ENCODE peak calls at places on chromosomes 5 and 9, in eight cellular contexts. B is left cardiac atrium, Y is sciatic nerve, H is prostate gland, V is cardiac fibroblast, O is endothelial cell, R is T1000, S is omental fat pad. C is an unnamed sample.
A peak's percentile ranks its signal among the peaks of the same experiment; 100 is the strongest.

GRCh38 chr9:134339183-134339806 is 13.0 kb downstream of the RXRA start:
- DNase-seq in O (no peak), V (peak; percentile 55), H (no peak), B (no peak), Y (no peak), S (no peak), R (no peak), C (no peak)

GRCh38 chr5:163566678-163567077 is 61.3 kb downstream of the MAT2B start:
- DNase-seq in O (no peak), H (no peak), S (no peak), Y (no peak), B (no peak), V (no peak), R (no peak), C (no peak)

GRCh38 chr9:132309056-132309455 is 45.7 kb downstream of the SETX start:
- DNase-seq in S (no peak), B (no peak), H (peak; percentile 25), Y (no peak), O (no peak), V (no peak), R (no peak), C (no peak)

GRCh38 chr5:3657364-3658003 is 61.9 kb downstream of the IRX1 start:
- DNase-seq in H (no peak), R (no peak), O (no peak), B (no peak), S (no peak), V (no peak), Y (no peak), C (peak; percentile 43)

GRCh38 chr9:113875420-113875916 is 641 bp upstream of the ZNF618 start:
- DNase-seq in O (no peak), Y (no peak), S (no peak), R (no peak), B (no peak), V (peak; percentile 18), H (no peak), C (no peak)

GRCh38 chr9:93300585-93301081 is 116.7 kb downstream of the WNK2 start:
- DNase-seq in H (no peak), B (no peak), R (no peak), O (no peak), Y (peak; percentile 54), S (no peak), V (no peak), C (peak; percentile 75)

GRCh38 chr9:18569941-18570630 is 96.1 kb downstream of the ADAMTSL1 start:
- DNase-seq in O (no peak), Y (no peak), V (no peak), R (no peak), B (no peak), S (no peak), H (no peak), C (no peak)

GRCh38 chr5:168076561-168076991 is 214.9 kb upstream of the WWC1 start:
- DNase-seq in Y (peak; percentile 69), H (peak; percentile 61), R (no peak), O (peak; percentile 42), S (no peak), B (peak; percentile 37), V (peak; percentile 78), C (peak; percentile 89)

GRCh38 chr5:138653502-138653901 is 78.3 kb upstream of the HSPA9 start:
- DNase-seq in H (no peak), B (no peak), R (no peak), Y (no peak), O (no peak), S (no peak), V (peak; percentile 52), C (no peak)

GRCh38 chr5:13359326-13359725 is 585.2 kb downstream of the DNAH5 start:
- DNase-seq in H (no peak), Y (no peak), B (no peak), R (no peak), V (no peak), O (no peak), S (no peak), C (no peak)

GRCh38 chr9:109652112-109652511 is 127.9 kb upstream of the PALM2AKAP2 start:
- DNase-seq in S (no peak), R (no peak), H (no peak), O (no peak), B (no peak), V (no peak), Y (no peak), C (no peak)

GRCh38 chr9:124792976-124793594 is 16.2 kb downstream of the OLFML2A start:
- DNase-seq in R (no peak), Y (no peak), O (no peak), V (peak; percentile 85), H (no peak), B (no peak), S (no peak), C (no peak)

GRCh38 chr5:14489643-14490042 is 91.9 kb upstream of the OTULINL start:
- DNase-seq in S (no peak), B (no peak), Y (no peak), O (no peak), H (peak; percentile 54), V (no peak), R (no peak), C (peak; percentile 78)

GRCh38 chr9:126062158-126062929 is 264.3 kb upstream of the MVB12B start:
- DNase-seq in Y (peak; percentile 18), R (no peak), H (no peak), V (no peak), O (no peak), S (no peak), B (no peak), C (no peak)

GRCh38 chr5:76617675-76618074 is 5.5 kb downstream of the F2RL2 start:
- DNase-seq in H (no peak), B (no peak), R (no peak), S (no peak), V (peak; percentile 57), Y (no peak), O (no peak), C (no peak)

GRCh38 chr5:134524219-134524825 is 1.1 kb upstream of the JADE2 start:
- DNase-seq in O (peak; percentile 46), H (peak; percentile 92), Y (peak; percentile 90), V (peak; percentile 89), B (peak; percentile 92), R (peak; percentile 46), S (peak; percentile 35), C (peak; percentile 97)

GRCh38 chr9:137297966-137298365 is 4.1 kb downstream of the NRARP start:
- DNase-seq in B (no peak), R (no peak), S (no peak), O (no peak), V (no peak), H (no peak), Y (no peak), C (no peak)

GRCh38 chr5:173317091-173317685 is 11.0 kb downstream of the STC2 start:
- DNase-seq in H (no peak), B (no peak), Y (no peak), R (no peak), V (no peak), O (no peak), S (no peak), C (no peak)

GRCh38 chr5:118862596-118862995 is 125.8 kb downstream of the DTWD2 start:
- DNase-seq in R (no peak), O (no peak), V (no peak), B (no peak), Y (no peak), H (no peak), S (no peak), C (no peak)

GRCh38 chr5:79935992-79936643 is 54.9 kb downstream of the MTX3 start:
- DNase-seq in R (no peak), H (no peak), S (no peak), V (peak; percentile 27), Y (no peak), B (peak; percentile 21), O (no peak), C (no peak)

GRCh38 chr5:151947924-151948323 is 23.3 kb upstream of the GLRA1 start:
- DNase-seq in Y (no peak), O (no peak), H (no peak), S (no peak), V (no peak), R (no peak), B (no peak), C (no peak)

GRCh38 chr5:53403758-53404157 is 76.7 kb upstream of the FST start:
- DNase-seq in S (no peak), B (no peak), H (no peak), R (peak; percentile 18), V (peak; percentile 66), O (no peak), Y (no peak), C (no peak)

GRCh38 chr9:33921967-33922895 is 105.3 kb downstream of the UBE2R2 start:
- DNase-seq in B (no peak), O (peak; percentile 60), S (no peak), R (no peak), H (no peak), V (peak; percentile 35), Y (no peak), C (no peak)

GRCh38 chr5:124735169-124735858 is 11.1 kb downstream of the ZNF608 start:
- DNase-seq in O (peak; percentile 68), R (no peak), V (peak; percentile 55), B (no peak), S (no peak), Y (no peak), H (no peak), C (no peak)

GRCh38 chr9:13397220-13397619 is 117.7 kb upstream of the MPDZ start:
- DNase-seq in S (no peak), O (no peak), R (no peak), B (no peak), H (no peak), Y (no peak), V (no peak), C (no peak)

GRCh38 chr9:90299963-90300362 is 342.7 kb downstream of the DIRAS2 start:
- DNase-seq in R (no peak), B (no peak), O (no peak), Y (no peak), H (no peak), V (no peak), S (no peak), C (no peak)

GRCh38 chr5:178147406-178147805 is 6.3 kb downstream of the NHP2 start:
- DNase-seq in Y (no peak), O (no peak), S (no peak), H (no peak), B (no peak), V (no peak), R (no peak), C (no peak)

GRCh38 chr5:77852068-77852513 is 76.0 kb upstream of the TBCA start:
- DNase-seq in O (no peak), S (no peak), B (no peak), Y (no peak), R (no peak), H (no peak), V (no peak), C (no peak)

GRCh38 chr5:102718819-102719218 is 36.3 kb upstream of the PAM start:
- DNase-seq in S (no peak), Y (no peak), O (no peak), R (no peak), B (no peak), V (peak; percentile 28), H (no peak), C (no peak)

GRCh38 chr5:149489605-149490037 is 61.6 kb downstream of the CSNK1A1 start:
- DNase-seq in H (peak; percentile 66), B (peak; percentile 60), R (no peak), O (no peak), S (no peak), Y (no peak), V (peak; percentile 90), C (no peak)

GRCh38 chr5:115543931-115544370 is 624 bp downstream of the FEM1C start:
- DNase-seq in V (peak; percentile 61), R (no peak), Y (no peak), B (no peak), O (peak; percentile 34), S (peak; percentile 33), H (peak; percentile 46), C (no peak)

GRCh38 chr9:80619356-80619755 is 1047.6 kb downstream of the TLE4 start:
- DNase-seq in R (no peak), O (no peak), H (no peak), S (no peak), B (no peak), V (no peak), Y (no peak), C (no peak)

GRCh38 chr5:112709416-112709815 is 28.3 kb upstream of the APC start:
- DNase-seq in V (peak; percentile 10), Y (no peak), B (no peak), O (no peak), R (no peak), S (no peak), H (no peak), C (no peak)